ENCODE peak calls at places on chromosomes 13 and 19, in five cellular contexts. B, F, N, T and Z are unnamed samples.

GRCh38 chr13:37136187-37136586 is 30.7 kb upstream of the CSNK1A1L start:
- DNase-seq in B (no peak), F (no peak), N (no peak), T (no peak), Z (no peak)

GRCh38 chr19:10219678-10220077 is 11.5 kb downstream of the S1PR2 start:
- DNase-seq in B (no peak), F (no peak), N (peak; percentile 16), T (no peak), Z (peak; percentile 61)

GRCh38 chr19:50836543-50837195 is 3.3 kb upstream of the KLK15 start:
- DNase-seq in B (no peak), F (no peak), N (no peak), T (no peak), Z (no peak)

GRCh38 chr13:109254271-109254670 is 532.1 kb downstream of the IRS2 start:
- DNase-seq in B (no peak), F (no peak), N (no peak), T (no peak), Z (no peak)

GRCh38 chr13:109704771-109705628 is 81.4 kb downstream of the IRS2 start:
- DNase-seq in B (no peak), F (peak; percentile 76), N (peak; percentile 94), T (peak; percentile 74), Z (peak; percentile 88)

GRCh38 chr19:35863018-35863417 is 5.4 kb upstream of the APLP1 start:
- DNase-seq in B (no peak), F (no peak), N (no peak), T (no peak), Z (no peak)

GRCh38 chr13:98470920-98471319 is 106.0 kb downstream of the STK24 start:
- DNase-seq in B (no peak), F (no peak), N (no peak), T (no peak), Z (no peak)

GRCh38 chr19:13938361-13939027 is at the start of gene PODNL1:
- DNase-seq in B (peak; percentile 86), F (no peak), N (no peak), T (no peak), Z (no peak)

GRCh38 chr13:105814219-105814901 is 721.1 kb downstream of the EFNB2 start:
- DNase-seq in B (no peak), F (no peak), N (no peak), T (no peak), Z (peak; percentile 47)

GRCh38 chr13:66994097-66994496 is 236.0 kb downstream of the PCDH9 start:
- DNase-seq in B (peak; percentile 4), F (peak; percentile 62), N (peak; percentile 52), T (no peak), Z (peak; percentile 76)

GRCh38 chr19:38361633-38362075 is 12.7 kb upstream of the PSMD8 start:
- DNase-seq in B (peak; percentile 97), F (peak; percentile 85), N (peak; percentile 95), T (peak; percentile 78), Z (peak; percentile 92)